ENCODE peak calls at places on chromosome 19, in five cellular contexts. One of them, this sample, is unnamed.

GRCh38 chr19:43624933-43625332 is 5.5 kb upstream of the ZNF428 start:
- DNase-seq in NAMALWA: peak; percentile 93
- DNase-seq in stimulated activated CD4-positive, alpha-beta T cell treated with anti-CD3 and anti-CD28 coated beads, Interleukin-4, amount 100 ng/mL, for 1 hour: peak; percentile 89
- DNase-seq in IMR-90: peak; percentile 8
- DNase-seq in iris pigment epithelial cell: no peak
- DNase-seq in this sample: peak; percentile 92

GRCh38 chr19:45402469-45403070 is 2.3 kb downstream of the PPP1R13L start:
- DNase-seq in NAMALWA: no peak
- DNase-seq in stimulated activated CD4-positive, alpha-beta T cell treated with anti-CD3 and anti-CD28 coated beads, Interleukin-4, amount 100 ng/mL, for 1 hour: peak; percentile 45
- DNase-seq in IMR-90: no peak
- DNase-seq in iris pigment epithelial cell: no peak
- DNase-seq in this sample: no peak

GRCh38 chr19:48741222-48741999 is 1.0 kb upstream of the RASIP1 start:
- DNase-seq in NAMALWA: peak; percentile 70
- DNase-seq in stimulated activated CD4-positive, alpha-beta T cell treated with anti-CD3 and anti-CD28 coated beads, Interleukin-4, amount 100 ng/mL, for 1 hour: peak; percentile 42
- DNase-seq in IMR-90: no peak
- DNase-seq in iris pigment epithelial cell: no peak
- DNase-seq in this sample: peak; percentile 75

GRCh38 chr19:36245210-36246005 is 30.5 kb downstream of the ZNF146 start:
- DNase-seq in NAMALWA: no peak
- DNase-seq in stimulated activated CD4-positive, alpha-beta T cell treated with anti-CD3 and anti-CD28 coated beads, Interleukin-4, amount 100 ng/mL, for 1 hour: no peak
- DNase-seq in IMR-90: no peak
- DNase-seq in iris pigment epithelial cell: no peak
- DNase-seq in this sample: no peak

GRCh38 chr19:32750441-32751055 is 31.0 kb downstream of the TDRD12 start:
- DNase-seq in NAMALWA: peak; percentile 27
- DNase-seq in stimulated activated CD4-positive, alpha-beta T cell treated with anti-CD3 and anti-CD28 coated beads, Interleukin-4, amount 100 ng/mL, for 1 hour: no peak
- DNase-seq in IMR-90: no peak
- DNase-seq in iris pigment epithelial cell: no peak
- DNase-seq in this sample: no peak

GRCh38 chr19:1251503-1252220 is 3.3 kb downstream of the MIDN start:
- DNase-seq in NAMALWA: peak; percentile 73
- DNase-seq in stimulated activated CD4-positive, alpha-beta T cell treated with anti-CD3 and anti-CD28 coated beads, Interleukin-4, amount 100 ng/mL, for 1 hour: no peak
- DNase-seq in IMR-90: no peak
- DNase-seq in iris pigment epithelial cell: peak; percentile 39
- DNase-seq in this sample: peak; percentile 71

GRCh38 chr19:16073988-16074387 is 2.3 kb upstream of the TPM4 start:
- DNase-seq in NAMALWA: no peak
- DNase-seq in stimulated activated CD4-positive, alpha-beta T cell treated with anti-CD3 and anti-CD28 coated beads, Interleukin-4, amount 100 ng/mL, for 1 hour: no peak
- DNase-seq in IMR-90: no peak
- DNase-seq in iris pigment epithelial cell: no peak
- DNase-seq in this sample: peak; percentile 31

GRCh38 chr19:3243851-3244700 is 19.6 kb downstream of the CELF5 start:
- DNase-seq in NAMALWA: peak; percentile 45
- DNase-seq in stimulated activated CD4-positive, alpha-beta T cell treated with anti-CD3 and anti-CD28 coated beads, Interleukin-4, amount 100 ng/mL, for 1 hour: peak; percentile 54
- DNase-seq in IMR-90: peak; percentile 56
- DNase-seq in iris pigment epithelial cell: peak; percentile 44
- DNase-seq in this sample: peak; percentile 37

GRCh38 chr19:33740811-33741396 is 55.8 kb upstream of the KCTD15 start:
- DNase-seq in NAMALWA: peak; percentile 47
- DNase-seq in stimulated activated CD4-positive, alpha-beta T cell treated with anti-CD3 and anti-CD28 coated beads, Interleukin-4, amount 100 ng/mL, for 1 hour: no peak
- DNase-seq in IMR-90: peak; percentile 38
- DNase-seq in iris pigment epithelial cell: peak; percentile 27
- DNase-seq in this sample: peak; percentile 45

GRCh38 chr19:49570138-49570856 is 10.1 kb downstream of the NOSIP start:
- DNase-seq in NAMALWA: peak; percentile 94
- DNase-seq in stimulated activated CD4-positive, alpha-beta T cell treated with anti-CD3 and anti-CD28 coated beads, Interleukin-4, amount 100 ng/mL, for 1 hour: peak; percentile 51
- DNase-seq in IMR-90: peak; percentile 84
- DNase-seq in iris pigment epithelial cell: peak; percentile 73
- DNase-seq in this sample: peak; percentile 92

GRCh38 chr19:33443638-33444195 is 70.2 kb downstream of the CEBPG start:
- DNase-seq in NAMALWA: no peak
- DNase-seq in stimulated activated CD4-positive, alpha-beta T cell treated with anti-CD3 and anti-CD28 coated beads, Interleukin-4, amount 100 ng/mL, for 1 hour: no peak
- DNase-seq in IMR-90: no peak
- DNase-seq in iris pigment epithelial cell: no peak
- DNase-seq in this sample: no peak

GRCh38 chr19:1957562-1958248 is 16.7 kb downstream of the CSNK1G2 start:
- DNase-seq in NAMALWA: no peak
- DNase-seq in stimulated activated CD4-positive, alpha-beta T cell treated with anti-CD3 and anti-CD28 coated beads, Interleukin-4, amount 100 ng/mL, for 1 hour: no peak
- DNase-seq in IMR-90: no peak
- DNase-seq in iris pigment epithelial cell: no peak
- DNase-seq in this sample: no peak

This sample was measured in OCI-LY7.